ENCODE peak calls at places on chromosomes 11 and 22, in five cellular contexts. G is GM23338, I is HCT116, P is trophoblast cell, D is OCI-LY7. N is an unnamed sample.
A peak's percentile ranks its signal among the peaks of the same experiment; 100 is the strongest.

GRCh38 chr11:30876656-30877371 is 290.7 kb upstream of the MPPED2 start:
- DNase-seq in G (peak; percentile 28), I (no peak), P (no peak), D (no peak), N (no peak)

GRCh38 chr11:60971520-60971919 is at the start of gene CD6:
- DNase-seq in G (no peak), I (no peak), P (no peak), D (no peak), N (no peak)

GRCh38 chr11:17353228-17354021 is 1.8 kb downstream of the NCR3LG1 start:
- DNase-seq in G (peak; percentile 75), I (peak; percentile 54), P (peak; percentile 77), D (peak; percentile 69), N (peak; percentile 42)

GRCh38 chr22:44459041-44459440 is 39.0 kb downstream of the RTL6 start:
- DNase-seq in G (no peak), I (no peak), P (no peak), D (peak; percentile 54), N (no peak)

GRCh38 chr11:46294365-46295309 is 17.2 kb downstream of the CREB3L1 start:
- DNase-seq in G (peak; percentile 92), I (no peak), P (no peak), D (no peak), N (peak; percentile 78)

GRCh38 chr22:36027960-36028645 is 521 bp downstream of the RBFOX2 start:
- DNase-seq in G (peak; percentile 74), I (no peak), P (peak; percentile 58), D (peak; percentile 58), N (no peak)

GRCh38 chr22:29359469-29359868 is 28.9 kb downstream of the AP1B1 start:
- DNase-seq in G (peak; percentile 77), I (peak; percentile 16), P (peak; percentile 68), D (peak; percentile 37), N (peak; percentile 24)

GRCh38 chr11:111941963-111942362 is 4.8 kb downstream of the DIXDC1 start:
- DNase-seq in G (no peak), I (no peak), P (no peak), D (no peak), N (no peak)

GRCh38 chr11:63737718-63738117 is 30.9 kb downstream of the ZFTA start:
- DNase-seq in G (no peak), I (no peak), P (no peak), D (no peak), N (no peak)

GRCh38 chr11:63736864-63737263 is 31.7 kb downstream of the ZFTA start:
- DNase-seq in G (no peak), I (no peak), P (no peak), D (no peak), N (no peak)

GRCh38 chr11:63738720-63739360 is 29.7 kb downstream of the ZFTA start:
- DNase-seq in G (peak; percentile 87), I (peak; percentile 64), P (peak; percentile 93), D (peak; percentile 69), N (peak; percentile 73)
- H3K4me2 ChIP-seq in G (no peak overlapping the region), I (no peak overlapping the region), P (no peak overlapping the region), D (no peak overlapping the region), N (peak overlapping the region; percentile 8)

GRCh38 chr11:114079406-114080072 is 20.0 kb downstream of the ZBTB16 start:
- DNase-seq in G (no peak), I (no peak), P (no peak), D (no peak), N (no peak)

GRCh38 chr11:114076974-114077373 is 17.5 kb downstream of the ZBTB16 start:
- DNase-seq in G (no peak), I (no peak), P (no peak), D (no peak), N (no peak)

GRCh38 chr11:114075891-114076441 is 16.5 kb downstream of the ZBTB16 start:
- DNase-seq in G (peak; percentile 88), I (peak; percentile 6), P (peak; percentile 51), D (peak; percentile 29), N (no peak)

GRCh38 chr11:114078423-114078822 is 18.9 kb downstream of the ZBTB16 start:
- DNase-seq in G (no peak), I (no peak), P (no peak), D (no peak), N (no peak)

DNA sequence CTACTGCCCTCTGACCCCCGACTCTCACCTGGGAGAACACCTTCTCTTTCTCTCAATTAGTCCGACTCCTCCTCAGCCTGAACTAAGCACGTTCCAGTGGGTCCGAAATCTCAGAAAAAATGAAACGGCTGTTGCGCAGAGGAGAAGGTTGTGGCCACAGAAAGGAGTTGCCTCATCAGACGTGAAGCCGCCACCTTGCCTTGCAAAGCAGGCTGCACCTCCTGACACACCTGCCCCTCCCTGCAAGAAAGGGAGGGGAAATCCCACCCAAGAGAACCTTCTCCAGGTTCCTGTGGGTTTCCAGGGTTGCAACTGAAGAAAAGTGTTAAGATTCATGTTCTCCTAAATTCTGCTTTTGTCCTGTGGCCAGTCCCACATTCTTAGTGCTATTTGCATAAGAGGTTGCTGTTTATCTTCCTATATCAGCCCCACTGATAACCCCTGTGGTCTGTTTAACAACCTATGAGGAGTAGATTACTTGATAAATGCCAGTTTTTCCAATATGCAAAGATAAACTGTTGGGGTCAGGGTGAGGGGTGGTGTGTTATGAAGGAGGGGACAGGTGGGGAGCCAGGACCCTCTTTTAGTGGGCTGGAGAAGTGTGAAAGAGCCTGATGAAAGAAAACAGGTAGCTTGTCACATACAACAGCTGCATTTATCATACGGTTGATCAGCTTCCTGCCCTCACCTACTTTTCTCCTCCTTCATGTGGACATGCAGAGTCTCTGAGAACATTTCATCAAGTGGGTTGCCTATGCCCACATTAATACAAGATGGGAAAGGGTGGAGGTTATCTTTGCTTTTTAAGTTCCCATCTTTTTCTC is 18.2 kb downstream of the ZBTB16 start:
- DNase-seq in G (no peak), I (no peak), P (no peak), D (peak; percentile 22), N (no peak)
- H3K4me2 ChIP-seq in G (peak overlapping the region; percentile 42), I (no peak overlapping the region), P (no peak overlapping the region), D (peak overlapping the region; percentile 44), N (no peak overlapping the region)

DNA sequence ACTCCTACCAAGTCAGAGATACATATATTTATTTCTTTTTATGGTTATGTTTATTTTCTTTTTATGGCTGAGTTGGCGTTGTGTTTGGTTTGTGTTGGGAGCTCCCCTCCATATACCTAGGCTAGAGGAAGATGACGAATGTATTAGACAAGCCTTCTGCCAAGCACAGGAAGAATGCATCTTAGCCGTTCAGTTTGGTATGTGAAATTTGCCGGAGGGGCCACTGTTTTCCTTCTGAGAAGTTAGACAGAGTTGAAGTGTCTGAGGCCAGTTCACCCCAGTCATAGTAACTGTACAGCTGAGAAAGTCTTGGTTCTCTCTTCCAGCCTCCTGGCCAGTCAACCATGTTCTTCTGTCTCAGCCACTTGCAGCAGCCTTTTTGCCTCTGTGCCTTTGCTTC is 29.8 kb downstream of the TEAD1 start:
- DNase-seq in G (no peak), I (no peak), P (peak; percentile 92), D (no peak), N (no peak)
- H3K4me2 ChIP-seq in G (peak overlapping the region; percentile 15), I (no peak overlapping the region), P (peak overlapping the region; percentile 21), D (no peak overlapping the region), N (no peak overlapping the region)

DNA sequence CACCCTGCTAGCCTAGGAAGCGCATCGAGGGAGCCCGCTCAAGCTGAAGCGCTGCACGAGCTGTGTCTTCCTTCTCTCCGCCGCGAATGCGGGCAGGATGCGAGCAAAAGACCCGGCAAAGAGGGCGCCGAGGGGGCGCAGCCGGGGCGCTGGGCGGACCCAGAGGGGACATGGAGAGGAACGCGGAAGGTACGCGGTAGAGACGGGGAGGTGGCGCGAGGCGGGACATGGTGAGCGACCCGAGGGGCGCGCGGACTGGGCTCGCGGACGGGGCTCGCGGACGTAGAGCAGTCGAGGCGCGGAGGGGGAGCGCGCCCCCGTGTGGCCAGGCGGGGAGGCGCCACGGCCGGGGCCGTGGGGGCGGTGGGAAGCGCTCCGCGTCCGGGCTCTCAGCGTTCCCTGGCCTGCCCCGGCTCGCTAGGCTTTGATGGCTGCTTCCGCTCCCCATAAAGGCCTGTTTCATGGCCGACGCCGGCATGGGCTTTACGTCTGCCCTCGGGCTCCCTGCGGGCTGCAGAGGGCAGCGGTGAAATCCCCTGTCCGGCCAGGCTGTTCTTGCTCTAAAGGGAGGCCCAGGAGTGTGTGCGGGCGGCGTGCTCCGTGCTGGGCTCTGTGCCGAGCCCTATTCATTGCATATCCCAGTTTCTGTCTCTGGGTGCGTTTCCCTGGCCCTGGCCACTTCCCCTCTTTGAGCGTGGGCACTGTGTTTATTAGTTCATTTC is 31.2 kb upstream of the TRIM29 start:
- DNase-seq in G (peak; percentile 89), I (no peak), P (peak; percentile 76), D (no peak), N (peak; percentile 68)
- H3K4me2 ChIP-seq in G (peak overlapping the region; percentile 90), I (peak overlapping the region; percentile 81), P (peak overlapping the region; percentile 96), D (no peak overlapping the region), N (peak overlapping the region; percentile 73)

GRCh38 chr11:100860318-100860896 is 173.3 kb downstream of the ARHGAP42 start:
- DNase-seq in G (peak; percentile 34), I (no peak), P (peak; percentile 20), D (no peak), N (no peak)

GRCh38 chr11:100865443-100865842 is 178.4 kb downstream of the ARHGAP42 start:
- DNase-seq in G (no peak), I (no peak), P (no peak), D (no peak), N (no peak)

GRCh38 chr11:100861221-100861620 is 174.1 kb downstream of the ARHGAP42 start:
- DNase-seq in G (no peak), I (no peak), P (peak; percentile 90), D (no peak), N (peak; percentile 68)

GRCh38 chr11:100866453-100866852 is 179.4 kb downstream of the ARHGAP42 start:
- DNase-seq in G (no peak), I (no peak), P (no peak), D (peak; percentile 26), N (no peak)

GRCh38 chr11:100863080-100863581 is 176.0 kb downstream of the ARHGAP42 start:
- DNase-seq in G (peak; percentile 21), I (no peak), P (no peak), D (no peak), N (peak; percentile 86)
- H3K4me2 ChIP-seq in G (no peak overlapping the region), I (no peak overlapping the region), P (no peak overlapping the region), D (no peak overlapping the region), N (peak overlapping the region; percentile 20)

DNA sequence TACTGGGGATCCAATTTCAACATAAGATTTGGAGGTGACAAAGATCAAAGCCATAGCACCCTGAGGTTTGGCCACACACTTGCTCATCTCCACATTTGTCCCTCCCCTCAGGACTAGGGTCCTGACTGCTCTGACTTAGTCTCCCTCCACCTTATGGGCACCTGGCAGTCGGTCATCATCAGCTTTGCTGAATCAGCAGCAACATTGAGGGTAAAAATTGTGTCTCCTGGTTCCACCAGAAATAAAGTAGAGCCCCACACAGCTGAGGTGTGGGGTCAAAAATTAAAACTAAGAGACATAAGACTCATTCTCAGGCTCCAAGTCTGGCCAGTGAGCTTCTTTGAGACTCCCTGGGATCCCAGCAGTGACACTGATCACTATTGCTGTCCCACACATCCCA is 56.2 kb downstream of the GGTLC2 start:
- DNase-seq in G (no peak), I (no peak), P (no peak), D (no peak), N (no peak)
- H3K4me2 ChIP-seq in G (no peak overlapping the region), I (no peak overlapping the region), P (no peak overlapping the region), D (no peak overlapping the region), N (no peak overlapping the region)

GRCh38 chr11:39569784-39570183 is 1889.7 kb downstream of the LRRC4C start:
- DNase-seq in G (no peak), I (no peak), P (no peak), D (no peak), N (no peak)

GRCh38 chr11:39571081-39571480 is 1888.4 kb downstream of the LRRC4C start:
- DNase-seq in G (no peak), I (no peak), P (no peak), D (no peak), N (no peak)

GRCh38 chr11:39570526-39570925 is 1888.9 kb downstream of the LRRC4C start:
- DNase-seq in G (no peak), I (no peak), P (peak; percentile 36), D (no peak), N (no peak)
- H3K4me2 ChIP-seq in G (no peak overlapping the region), I (no peak overlapping the region), P (no peak overlapping the region), D (no peak overlapping the region), N (no peak overlapping the region)